ENCODE peak calls at places on chromosomes 4 and X, in four cellular contexts. N, R, Z and U are unnamed samples.

GRCh38 chr4:25107827-25108516 is 52.3 kb downstream of the SEPSECS start:
- DNase-seq in Z (peak; percentile 14), N (no peak), R (no peak), U (no peak)

GRCh38 chr4:99655315-99656081 is 2.1 kb downstream of the C4orf54 start:
- DNase-seq in R (no peak), Z (peak; percentile 23), N (no peak), U (peak; percentile 70)

GRCh38 chr4:40238700-40239548 is 42.1 kb downstream of the RHOH start:
- DNase-seq in N (no peak), R (no peak), Z (no peak), U (no peak)

GRCh38 chr4:138925495-138925894 is 90.1 kb upstream of the NOCT start:
- DNase-seq in N (no peak), R (no peak), Z (no peak), U (no peak)

GRCh38 chr4:105631818-105632400 is 76.6 kb downstream of the INTS12 start:
- DNase-seq in R (no peak), N (no peak), Z (peak; percentile 18), U (no peak)

GRCh38 chrX:104136241-104137019 is 20.4 kb downstream of the SLC25A53 start:
- DNase-seq in N (no peak), R (peak; percentile 23), Z (peak; percentile 92), U (peak; percentile 90)

GRCh38 chr4:89640620-89641366 is 196.2 kb downstream of the SNCA start:
- DNase-seq in Z (peak; percentile 68), R (no peak), N (no peak), U (peak; percentile 9)

GRCh38 chr4:26124753-26125236 is 196.0 kb upstream of the RBPJ start:
- DNase-seq in N (no peak), Z (no peak), R (no peak), U (no peak)

GRCh38 chr4:153472122-153473037 is 6.2 kb downstream of the TMEM131L start:
- DNase-seq in R (no peak), Z (no peak), N (no peak), U (no peak)

GRCh38 chrX:31279359-31279758 is 207.5 kb upstream of the FTHL17 start:
- DNase-seq in R (no peak), N (no peak), Z (peak; percentile 41), U (no peak)

GRCh38 chr4:157115613-157116340 is 39.8 kb downstream of the GLRB start:
- DNase-seq in R (no peak), N (no peak), Z (peak; percentile 71), U (peak; percentile 55)

GRCh38 chr4:12050357-12050756 is 621.7 kb upstream of the HS3ST1 start:
- DNase-seq in Z (no peak), N (no peak), R (no peak), U (no peak)

GRCh38 chr4:1000686-1001260 is 7.6 kb upstream of the SLC26A1 start:
- DNase-seq in Z (no peak), N (no peak), R (no peak), U (no peak)

GRCh38 chr4:89254847-89255246 is 52.8 kb downstream of the GPRIN3 start:
- DNase-seq in R (no peak), N (no peak), Z (peak; percentile 37), U (no peak)

GRCh38 chrX:9678215-9678980 is 87.2 kb downstream of the GPR143 start:
- DNase-seq in R (no peak), N (no peak), Z (no peak), U (no peak)

GRCh38 chr4:27947320-27947719 is 1086.7 kb downstream of the STIM2 start:
- DNase-seq in Z (no peak), R (no peak), N (no peak), U (no peak)

GRCh38 chr4:123411976-123412589 is 15.5 kb downstream of the SPRY1 start:
- DNase-seq in N (no peak), R (no peak), Z (peak; percentile 28), U (no peak)

GRCh38 chr4:143358923-143359694 is 22.4 kb downstream of the GAB1 start:
- DNase-seq in N (no peak), R (no peak), Z (peak; percentile 80), U (no peak)

GRCh38 chrX:154460326-154460725 is 2.2 kb downstream of the PLXNA3 start:
- DNase-seq in N (no peak), R (no peak), Z (no peak), U (no peak)

GRCh38 chrX:39327255-39327654 is 526.0 kb downstream of the MID1IP1 start:
- DNase-seq in R (no peak), Z (no peak), N (no peak), U (no peak)

GRCh38 chr4:155807021-155807420 is 48.2 kb downstream of the GUCY1B1 start:
- DNase-seq in Z (no peak), N (no peak), R (no peak), U (peak; percentile 76)

GRCh38 chr4:77861500-77861899 is 1.1 kb upstream of the MRPL1 start:
- DNase-seq in N (no peak), R (no peak), Z (peak; percentile 5), U (no peak)

GRCh38 chr4:53905935-53906377 is 158.4 kb downstream of the CHIC2 start:
- DNase-seq in R (peak; percentile 37), Z (peak; percentile 85), N (no peak), U (peak; percentile 34)

GRCh38 chr4:151807220-151807619 is 46.4 kb upstream of the GATB start:
- DNase-seq in R (peak; percentile 10), N (no peak), Z (peak; percentile 57), U (no peak)

GRCh38 chr4:17561195-17561909 is 15.6 kb upstream of the LAP3 start:
- DNase-seq in R (no peak), N (peak; percentile 38), Z (peak; percentile 20), U (no peak)

GRCh38 chr4:28421221-28421620 is 1560.6 kb downstream of the STIM2 start:
- DNase-seq in N (no peak), Z (no peak), R (no peak), U (no peak)

GRCh38 chr4:177484613-177485021 is 42.4 kb upstream of the AGA start:
- DNase-seq in N (no peak), R (no peak), Z (peak; percentile 69), U (peak; percentile 66)

DNA sequence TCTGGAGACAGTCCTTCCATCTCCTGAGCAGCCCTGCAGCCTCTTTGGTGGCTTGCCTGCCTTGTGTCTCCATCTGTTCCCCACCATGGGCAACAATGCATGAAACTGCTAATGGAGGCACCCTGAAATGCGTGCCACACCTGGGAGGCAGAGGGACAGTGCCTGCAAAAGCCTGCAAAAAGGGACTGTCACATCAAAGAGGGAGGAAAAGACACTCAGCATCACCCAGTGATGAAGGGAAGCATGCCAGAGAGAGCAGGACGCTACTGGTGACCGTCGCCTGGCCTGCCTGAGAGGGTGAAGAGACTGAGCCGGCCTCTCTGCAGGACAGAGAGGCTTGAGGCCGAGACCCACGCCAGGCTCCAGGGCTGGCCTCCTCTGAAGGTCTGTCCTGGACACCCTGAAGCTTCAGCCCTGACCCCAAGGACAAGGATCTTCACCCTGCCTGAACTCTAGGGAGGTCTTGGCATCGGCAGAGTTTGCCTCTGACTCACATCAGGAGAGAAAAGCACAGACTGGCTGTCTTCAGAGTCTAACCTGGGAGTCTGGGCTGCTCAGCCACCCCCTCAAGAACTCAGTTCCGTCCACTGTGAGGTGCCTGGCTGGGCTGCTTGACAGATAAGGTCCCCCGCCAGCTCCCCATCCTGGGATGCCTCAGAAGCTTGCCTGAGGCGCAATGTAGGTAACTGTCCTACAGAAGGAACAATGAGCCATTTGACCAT is 8.1 kb downstream of the ACSL1 start:
- DNase-seq in R (no peak), Z (no peak), N (no peak), U (no peak)
- H3K4me3 ChIP-seq in R (no peak overlapping the region), Z (no peak overlapping the region), N (no peak overlapping the region), U (no peak overlapping the region)

GRCh38 chrX:43836435-43837184 is 45.6 kb downstream of the MAOB start:
- DNase-seq in N (no peak), Z (peak; percentile 38), R (no peak), U (no peak)
- TF ChIP-seq CTCF in N (peak; percentile 42), Z (peak; percentile 41), R (peak; percentile 69), U (peak; percentile 45)

DNA sequence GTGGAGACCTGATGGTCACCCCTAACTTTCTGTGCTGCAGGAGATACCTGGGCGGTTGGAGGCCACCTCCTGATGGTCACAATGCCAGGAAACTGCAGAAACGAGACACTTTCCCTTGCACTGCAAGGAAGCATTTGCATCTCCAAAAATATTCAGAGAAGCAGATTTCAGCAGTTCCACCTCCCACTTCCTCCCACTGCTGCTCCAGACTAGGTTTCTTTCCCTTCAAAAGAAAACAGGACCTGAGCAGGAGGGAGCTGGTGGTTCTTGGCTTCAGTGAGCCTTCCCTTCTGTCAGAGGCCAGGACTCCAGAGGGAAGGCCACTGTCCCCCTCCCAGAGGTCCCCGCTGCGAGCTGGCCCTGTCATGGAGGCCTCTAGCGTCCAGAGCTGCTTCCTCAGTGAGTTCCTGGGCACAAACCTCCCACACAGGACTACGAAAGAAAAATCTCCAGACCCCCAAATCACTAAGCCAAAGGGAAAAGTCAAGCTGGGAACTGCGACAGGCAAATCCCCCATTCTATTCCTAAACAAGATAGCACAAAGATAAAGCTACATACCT is 35.9 kb downstream of the GPM6B start:
- DNase-seq in N (no peak), R (no peak), Z (no peak), U (no peak)
- H3K4me3 ChIP-seq in N (no peak overlapping the region), R (no peak overlapping the region), Z (no peak overlapping the region), U (no peak overlapping the region)

DNA sequence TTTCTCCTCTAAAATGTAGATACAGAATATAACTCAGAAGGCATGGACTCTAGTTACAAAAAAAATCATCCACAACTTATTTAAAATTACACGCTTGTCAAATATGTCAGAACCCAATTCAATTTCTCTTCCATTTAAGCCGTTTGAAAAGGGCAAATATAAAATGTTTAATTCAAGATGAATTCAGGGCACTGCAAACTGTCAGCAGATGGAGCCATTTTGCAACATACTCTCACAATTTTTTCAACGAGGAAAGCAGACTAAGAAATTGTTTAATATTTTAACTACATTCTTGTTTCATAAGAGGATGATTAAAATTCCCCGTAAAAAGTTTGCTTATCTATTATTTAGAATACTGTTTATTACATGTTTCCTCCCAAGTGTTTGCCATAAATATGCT is 321.3 kb upstream of the CPXCR1 start:
- DNase-seq in N (no peak), R (no peak), Z (peak; percentile 4), U (no peak)
- TF ChIP-seq CTCF in N (no peak), R (no peak), Z (no peak), U (no peak)

GRCh38 chrX:45765726-45766125 is 565.0 kb upstream of the DIPK2B start:
- DNase-seq in N (no peak), Z (no peak), R (no peak), U (no peak)
- H3K4me3 ChIP-seq in N (no peak overlapping the region), Z (peak overlapping the region; percentile 58), R (no peak overlapping the region), U (peak overlapping the region; percentile 61)